ENCODE peak calls at places on chromosomes 7 and 10, in four cellular contexts. One of them, this sample, is unnamed.

GRCh38 chr10:28241766-28242399 is 61.0 kb downstream of the MPP7 start:
- DNase-seq in HepG2: peak; percentile 53
- DNase-seq in K562: peak; percentile 48
- DNase-seq in HCT116: peak; percentile 68
- DNase-seq in this sample: peak; percentile 27

GRCh38 chr10:538895-539294 is 150.6 kb downstream of the DIP2C start:
- DNase-seq in HepG2: no peak
- DNase-seq in HCT116: no peak
- DNase-seq in K562: no peak
- DNase-seq in this sample: no peak

GRCh38 chr7:138105216-138105615 is 29.0 kb downstream of the AKR1D1 start:
- DNase-seq in HCT116: no peak
- DNase-seq in K562: no peak
- DNase-seq in HepG2: no peak
- DNase-seq in this sample: no peak

GRCh38 chr10:14688606-14689005 is 86.1 kb downstream of the FAM107B start:
- DNase-seq in HepG2: no peak
- DNase-seq in HCT116: no peak
- DNase-seq in K562: no peak
- DNase-seq in this sample: no peak

GRCh38 chr7:3897430-3898385 is 596.7 kb downstream of the SDK1 start:
- DNase-seq in HepG2: peak; percentile 29
- DNase-seq in K562: peak; percentile 48
- DNase-seq in HCT116: peak; percentile 29
- DNase-seq in this sample: peak; percentile 35

GRCh38 chr7:158295966-158296797 is 291.4 kb downstream of the PTPRN2 start:
- DNase-seq in HepG2: no peak
- DNase-seq in K562: no peak
- DNase-seq in HCT116: no peak
- DNase-seq in this sample: no peak

GRCh38 chr7:155983176-155983815 is 171.0 kb upstream of the SHH start:
- DNase-seq in HCT116: no peak
- DNase-seq in K562: no peak
- DNase-seq in HepG2: no peak
- DNase-seq in this sample: no peak

GRCh38 chr7:26655761-26656160 is 208.6 kb downstream of the SKAP2 start:
- DNase-seq in HCT116: no peak
- DNase-seq in K562: no peak
- DNase-seq in HepG2: no peak
- DNase-seq in this sample: no peak

GRCh38 chr10:79380125-79380917 is 33.1 kb downstream of the PPIF start:
- DNase-seq in HCT116: no peak
- DNase-seq in HepG2: peak; percentile 92
- DNase-seq in K562: no peak
- DNase-seq in this sample: no peak

GRCh38 chr10:28644647-28645046 is 32.7 kb upstream of the BAMBI start:
- DNase-seq in HCT116: no peak
- DNase-seq in K562: no peak
- DNase-seq in HepG2: no peak
- DNase-seq in this sample: no peak

GRCh38 chr7:25907214-25907613 is 244.8 kb upstream of the NFE2L3 start:
- DNase-seq in HepG2: no peak
- DNase-seq in K562: no peak
- DNase-seq in HCT116: no peak
- DNase-seq in this sample: no peak

GRCh38 chr10:63554666-63555065 is 33.5 kb downstream of the REEP3 start:
- DNase-seq in HCT116: peak; percentile 26
- DNase-seq in K562: no peak
- DNase-seq in HepG2: no peak
- DNase-seq in this sample: no peak

GRCh38 chr10:111083222-111084095 is 6.6 kb downstream of the ADRA2A start:
- DNase-seq in HCT116: no peak
- DNase-seq in K562: no peak
- DNase-seq in HepG2: no peak
- DNase-seq in this sample: no peak

GRCh38 chr10:61795551-61795950 is 105.9 kb upstream of the ARID5B start:
- DNase-seq in K562: peak; percentile 80
- DNase-seq in HepG2: no peak
- DNase-seq in HCT116: no peak
- DNase-seq in this sample: no peak

GRCh38 chr10:803041-803741 is 113.7 kb upstream of the DIP2C start:
- DNase-seq in HepG2: no peak
- DNase-seq in K562: no peak
- DNase-seq in HCT116: no peak
- DNase-seq in this sample: no peak

GRCh38 chr10:109306698-109307097 is 616.6 kb downstream of the XPNPEP1 start:
- DNase-seq in HepG2: no peak
- DNase-seq in K562: no peak
- DNase-seq in HCT116: no peak
- DNase-seq in this sample: no peak

GRCh38 chr10:16770141-16770540 is 47.1 kb downstream of the RSU1 start:
- DNase-seq in HepG2: no peak
- DNase-seq in K562: no peak
- DNase-seq in HCT116: no peak
- DNase-seq in this sample: no peak

GRCh38 chr10:18660816-18661431 is 1.7 kb downstream of the ARL5B start:
- DNase-seq in HepG2: no peak
- DNase-seq in K562: no peak
- DNase-seq in HCT116: no peak
- DNase-seq in this sample: no peak

GRCh38 chr7:75849573-75849972 is 29.3 kb upstream of the RHBDD2 start:
- DNase-seq in K562: no peak
- DNase-seq in HCT116: no peak
- DNase-seq in HepG2: no peak
- DNase-seq in this sample: no peak

GRCh38 chr7:2719007-2719406 is 31.0 kb downstream of the AMZ1 start:
- DNase-seq in HepG2: no peak
- DNase-seq in K562: peak; percentile 69
- DNase-seq in HCT116: no peak
- DNase-seq in this sample: no peak

GRCh38 chr7:137874390-137874789 is 27.6 kb upstream of the DGKI start:
- DNase-seq in HepG2: no peak
- DNase-seq in HCT116: no peak
- DNase-seq in K562: no peak
- DNase-seq in this sample: no peak

GRCh38 chr10:96390460-96390864 is 31.7 kb upstream of the OPALIN start:
- DNase-seq in HepG2: no peak
- DNase-seq in K562: no peak
- DNase-seq in HCT116: no peak
- DNase-seq in this sample: no peak
- TF ChIP-seq POLR2AphosphoS5 in HepG2: no peak
- TF ChIP-seq POLR2AphosphoS5 in K562: no peak
- TF ChIP-seq POLR2AphosphoS5 in HCT116: no peak
- TF ChIP-seq POLR2AphosphoS5 in this sample: no peak

GRCh38 chr10:70380350-70381135 is 1.9 kb downstream of the LRRC20 start:
- DNase-seq in K562: no peak
- DNase-seq in HCT116: no peak
- DNase-seq in HepG2: no peak
- DNase-seq in this sample: no peak

GRCh38 chr10:70381491-70382421 is 669 bp downstream of the LRRC20 start:
- DNase-seq in HCT116: no peak
- DNase-seq in HepG2: no peak
- DNase-seq in K562: peak; percentile 72
- DNase-seq in this sample: no peak

GRCh38 chr10:70378122-70378521 is 4.3 kb downstream of the LRRC20 start:
- DNase-seq in K562: no peak
- DNase-seq in HepG2: no peak
- DNase-seq in HCT116: peak; percentile 88
- DNase-seq in this sample: peak; percentile 88

GRCh38 chr10:70376436-70377378 is 5.7 kb downstream of the LRRC20 start:
- DNase-seq in K562: no peak
- DNase-seq in HCT116: no peak
- DNase-seq in HepG2: no peak
- DNase-seq in this sample: no peak

DNA sequence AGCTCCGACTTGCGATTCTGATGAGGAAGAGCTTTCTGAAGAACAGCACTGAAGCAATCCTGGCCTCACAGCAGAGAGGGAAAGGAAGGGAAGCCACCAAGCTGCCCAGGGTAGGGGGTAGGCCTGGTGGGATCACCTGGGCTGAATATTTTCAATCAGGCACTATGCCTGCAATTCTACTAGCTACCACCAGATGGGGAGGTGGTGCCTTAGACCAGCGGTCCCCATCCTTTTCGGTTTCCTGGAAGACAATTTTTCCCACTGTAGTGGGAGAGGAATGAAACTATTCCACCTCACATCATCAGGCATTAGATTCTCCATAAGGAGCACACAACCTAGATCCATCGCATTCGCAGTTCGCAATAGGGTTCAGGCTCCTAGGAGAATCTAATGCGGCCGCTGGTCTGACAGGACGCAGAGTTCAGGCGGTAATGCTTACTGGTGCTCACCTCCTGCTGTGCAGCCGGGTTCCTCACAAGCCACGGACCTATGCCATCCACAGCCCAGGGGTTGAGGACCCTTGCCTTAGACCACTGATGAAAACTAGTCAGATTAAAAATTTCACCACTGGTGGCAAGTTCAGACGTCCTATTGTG is 2.7 kb downstream of the LRRC20 start:
- DNase-seq in HepG2: no peak
- DNase-seq in K562: peak; percentile 83
- DNase-seq in HCT116: no peak
- DNase-seq in this sample: no peak
- TF ChIP-seq TCF7L2 in HepG2: no peak
- TF ChIP-seq TCF7L2 in K562: no peak
- TF ChIP-seq TCF7L2 in HCT116: no peak
- TF ChIP-seq TCF7L2 in this sample: no peak

GRCh38 chr10:100504101-100504500 is 15.6 kb downstream of the SEC31B start:
- DNase-seq in K562: no peak
- DNase-seq in HepG2: peak; percentile 13
- DNase-seq in HCT116: no peak
- DNase-seq in this sample: no peak
- TF ChIP-seq POLR2AphosphoS5 in K562: no peak
- TF ChIP-seq POLR2AphosphoS5 in HepG2: no peak
- TF ChIP-seq POLR2AphosphoS5 in HCT116: no peak
- TF ChIP-seq POLR2AphosphoS5 in this sample: no peak

GRCh38 chr7:6409991-6410693 is 37.6 kb downstream of the DAGLB start:
- DNase-seq in K562: no peak
- DNase-seq in HepG2: no peak
- DNase-seq in HCT116: no peak
- DNase-seq in this sample: no peak
- TF ChIP-seq TCF7L2 in K562: no peak
- TF ChIP-seq TCF7L2 in HepG2: no peak
- TF ChIP-seq TCF7L2 in HCT116: no peak
- TF ChIP-seq TCF7L2 in this sample: no peak

GRCh38 chr7:132044247-132044646 is 487.8 kb upstream of the PODXL start:
- DNase-seq in HepG2: no peak
- DNase-seq in HCT116: no peak
- DNase-seq in K562: no peak
- DNase-seq in this sample: no peak
- TF ChIP-seq POLR2AphosphoS5 in HepG2: no peak
- TF ChIP-seq POLR2AphosphoS5 in HCT116: no peak
- TF ChIP-seq POLR2AphosphoS5 in K562: no peak
- TF ChIP-seq POLR2AphosphoS5 in this sample: no peak

DNA sequence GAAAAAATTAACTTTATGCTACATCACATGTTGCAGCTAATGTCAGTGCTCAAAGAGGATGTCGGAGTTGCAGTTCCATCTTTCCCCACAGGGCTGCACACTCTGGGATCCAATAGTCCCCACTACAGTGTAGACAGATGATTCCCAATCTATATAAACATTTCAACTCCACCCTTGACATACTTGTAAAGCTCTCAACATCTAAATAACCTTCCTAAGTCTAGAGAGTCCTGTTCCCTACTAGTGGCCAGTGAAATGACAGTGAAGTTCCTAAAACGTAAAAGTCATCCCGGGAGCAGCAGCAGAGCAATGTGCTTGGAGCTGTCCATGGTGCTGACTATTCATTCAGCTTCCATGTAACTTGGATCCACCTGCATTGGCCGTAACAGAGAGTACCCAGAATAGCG is 145.1 kb downstream of the GRM8 start:
- DNase-seq in HepG2: peak; percentile 55
- DNase-seq in HCT116: peak; percentile 33
- DNase-seq in K562: peak; percentile 68
- DNase-seq in this sample: peak; percentile 22
- TF ChIP-seq TCF7L2 in HepG2: no peak
- TF ChIP-seq TCF7L2 in HCT116: no peak
- TF ChIP-seq TCF7L2 in K562: no peak
- TF ChIP-seq TCF7L2 in this sample: no peak

DNA sequence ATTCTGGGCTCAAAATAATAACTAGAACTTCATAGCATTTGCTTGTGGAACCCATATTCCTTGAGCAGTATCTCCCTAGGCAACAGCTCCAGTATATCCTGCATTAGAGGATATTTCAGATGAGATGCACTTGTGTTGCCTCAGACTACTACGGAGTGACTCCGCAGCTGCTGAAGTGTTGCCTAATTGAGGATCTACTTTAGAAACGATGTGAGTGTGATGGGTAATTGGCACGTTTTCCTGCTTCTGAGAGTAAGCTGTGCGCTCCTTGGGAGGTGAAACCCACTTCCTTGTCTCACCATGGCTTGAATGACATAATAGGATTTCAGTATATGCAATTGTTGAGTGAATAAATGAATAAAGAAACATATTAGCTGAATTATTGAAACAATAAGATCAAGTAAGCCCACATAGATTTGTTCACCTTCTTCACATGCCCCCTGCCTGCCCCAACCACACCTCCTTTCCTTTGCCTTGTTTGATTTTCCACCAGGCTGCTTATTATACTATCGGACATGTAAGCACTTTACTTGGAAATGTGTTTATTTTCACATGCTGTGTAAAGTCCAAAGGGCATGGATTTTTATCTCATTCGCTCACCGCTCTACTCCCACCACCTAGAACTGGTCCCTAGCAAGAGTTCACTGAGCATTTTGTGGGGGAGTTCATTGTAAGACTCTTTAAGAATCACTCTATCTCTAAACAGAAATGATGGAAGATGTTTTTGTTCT is 303.8 kb downstream of the KCNMA1 start:
- DNase-seq in K562: no peak
- DNase-seq in HepG2: peak; percentile 85
- DNase-seq in HCT116: no peak
- DNase-seq in this sample: no peak
- TF ChIP-seq POLR2AphosphoS5 in K562: no peak
- TF ChIP-seq POLR2AphosphoS5 in HepG2: no peak
- TF ChIP-seq POLR2AphosphoS5 in HCT116: no peak
- TF ChIP-seq POLR2AphosphoS5 in this sample: no peak

GRCh38 chr10:76632158-76633051 is 1005.2 kb downstream of the KCNMA1 start:
- DNase-seq in HCT116: peak; percentile 6
- DNase-seq in HepG2: no peak
- DNase-seq in K562: no peak
- DNase-seq in this sample: no peak
- TF ChIP-seq TCF7L2 in HCT116: no peak
- TF ChIP-seq TCF7L2 in HepG2: no peak
- TF ChIP-seq TCF7L2 in K562: no peak
- TF ChIP-seq TCF7L2 in this sample: no peak

This sample was measured in Panc1.